ENCODE peak calls at places on chromosome 20, in nine cellular contexts. Z is HepG2, L is ovary, U is transverse colon, C is A549, T is stomach, N is tibial nerve, V is H1, O is suprapubic skin. B is an unnamed sample.

GRCh38 chr20:58552366-58552934 is 37.3 kb upstream of the APCDD1L start:
- DNase-seq in T (no peak), N (no peak), C (no peak), U (no peak), V (no peak), O (no peak), L (no peak), Z (no peak), B (peak; percentile 13)

GRCh38 chr20:44029848-44030230 is 115.2 kb downstream of the TOX2 start:
- DNase-seq in L (no peak), O (no peak), C (no peak), Z (no peak), N (no peak), U (no peak), V (no peak), T (no peak), B (no peak)

GRCh38 chr20:4601630-4602296 is 119.9 kb upstream of the PRND start:
- DNase-seq in U (peak; percentile 28), C (no peak), Z (no peak), V (no peak), L (no peak), N (no peak), T (no peak), O (no peak), B (peak; percentile 88)

GRCh38 chr20:24118781-24119175 is 130.2 kb upstream of the GGTLC1 start:
- DNase-seq in N (no peak), V (no peak), T (no peak), Z (no peak), L (peak; percentile 37), O (no peak), C (no peak), U (no peak), B (peak; percentile 66)

GRCh38 chr20:20743511-20744169 is 31.2 kb upstream of the RALGAPA2 start:
- DNase-seq in C (no peak), O (peak; percentile 81), Z (peak; percentile 57), V (no peak), L (peak; percentile 72), T (peak; percentile 57), N (peak; percentile 23), U (peak; percentile 33), B (peak; percentile 89)

GRCh38 chr20:39876974-39877615 is 811.9 kb downstream of the MAFB start:
- DNase-seq in O (no peak), U (no peak), C (no peak), V (no peak), L (no peak), N (no peak), T (no peak), Z (no peak), B (no peak)

GRCh38 chr20:46070215-46070910 is 19.4 kb downstream of the NCOA5 start:
- DNase-seq in L (no peak), T (no peak), U (no peak), O (no peak), C (no peak), Z (no peak), V (no peak), N (no peak), B (no peak)

GRCh38 chr20:51444472-51444871 is 98.0 kb downstream of the NFATC2 start:
- DNase-seq in N (no peak), V (no peak), C (no peak), L (no peak), O (no peak), T (no peak), U (no peak), Z (no peak), B (peak; percentile 83)

GRCh38 chr20:47574616-47575401 is 73.1 kb downstream of the NCOA3 start:
- DNase-seq in C (peak; percentile 39), V (no peak), Z (no peak), O (no peak), N (no peak), T (no peak), U (no peak), L (no peak), B (no peak)

GRCh38 chr20:46638367-46639274 is 12.6 kb downstream of the SLC13A3 start:
- DNase-seq in C (no peak), Z (peak; percentile 89), V (no peak), N (no peak), O (no peak), T (no peak), U (no peak), L (no peak), B (no peak)

GRCh38 chr20:5148581-5148980 is 21.8 kb downstream of the CDS2 start:
- DNase-seq in C (no peak), V (no peak), O (no peak), L (no peak), N (no peak), U (no peak), T (no peak), Z (no peak), B (no peak)

GRCh38 chr20:46206025-46206424 is 87.9 kb downstream of the CD40 start:
- DNase-seq in T (peak; percentile 33), Z (no peak), C (peak; percentile 40), U (peak; percentile 29), V (no peak), L (no peak), N (no peak), O (no peak), B (peak; percentile 74)

GRCh38 chr20:61582196-61582923 is 330.3 kb downstream of the CDH4 start:
- DNase-seq in T (no peak), N (no peak), U (no peak), L (no peak), Z (no peak), V (no peak), C (no peak), O (no peak), B (no peak)

GRCh38 chr20:61583356-61583755 is 331.3 kb downstream of the CDH4 start:
- DNase-seq in L (no peak), O (no peak), C (no peak), T (no peak), N (no peak), U (no peak), V (no peak), Z (no peak), B (no peak)

GRCh38 chr20:61585764-61586163 is 333.7 kb downstream of the CDH4 start:
- DNase-seq in O (no peak), T (no peak), V (no peak), Z (no peak), N (no peak), U (no peak), C (no peak), L (no peak), B (no peak)

GRCh38 chr20:61587036-61587435 is 335.0 kb downstream of the CDH4 start:
- DNase-seq in Z (no peak), N (no peak), V (no peak), L (no peak), O (no peak), T (no peak), U (no peak), C (no peak), B (no peak)

DNA sequence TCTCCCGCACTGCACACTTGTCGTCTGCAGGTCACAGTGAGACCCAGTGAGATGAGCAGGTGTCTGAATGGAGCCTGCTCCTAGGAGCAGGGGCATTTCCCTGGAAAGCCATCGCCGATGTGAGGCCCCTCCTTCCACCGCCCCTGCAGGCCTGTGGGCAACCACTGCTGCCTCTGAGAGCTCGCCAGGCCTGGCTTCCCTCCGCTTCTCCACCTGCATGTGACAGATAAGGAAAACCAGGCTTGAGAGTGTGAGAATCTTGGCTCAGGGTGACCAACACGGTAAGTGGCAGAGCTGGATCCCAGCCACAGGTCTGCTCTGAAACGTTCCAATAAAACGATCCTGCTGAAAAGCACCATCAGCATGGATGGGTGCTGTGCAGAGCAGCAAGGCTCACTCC is 332.8 kb downstream of the CDH4 start:
- DNase-seq in T (no peak), C (no peak), L (no peak), U (no peak), N (no peak), V (no peak), Z (no peak), O (no peak), B (no peak)
- TF ChIP-seq EP300 in T (no peak), C (no peak), L (no peak), U (no peak), N (no peak), V (no peak), Z (no peak), O (no peak), B (no peak)

DNA sequence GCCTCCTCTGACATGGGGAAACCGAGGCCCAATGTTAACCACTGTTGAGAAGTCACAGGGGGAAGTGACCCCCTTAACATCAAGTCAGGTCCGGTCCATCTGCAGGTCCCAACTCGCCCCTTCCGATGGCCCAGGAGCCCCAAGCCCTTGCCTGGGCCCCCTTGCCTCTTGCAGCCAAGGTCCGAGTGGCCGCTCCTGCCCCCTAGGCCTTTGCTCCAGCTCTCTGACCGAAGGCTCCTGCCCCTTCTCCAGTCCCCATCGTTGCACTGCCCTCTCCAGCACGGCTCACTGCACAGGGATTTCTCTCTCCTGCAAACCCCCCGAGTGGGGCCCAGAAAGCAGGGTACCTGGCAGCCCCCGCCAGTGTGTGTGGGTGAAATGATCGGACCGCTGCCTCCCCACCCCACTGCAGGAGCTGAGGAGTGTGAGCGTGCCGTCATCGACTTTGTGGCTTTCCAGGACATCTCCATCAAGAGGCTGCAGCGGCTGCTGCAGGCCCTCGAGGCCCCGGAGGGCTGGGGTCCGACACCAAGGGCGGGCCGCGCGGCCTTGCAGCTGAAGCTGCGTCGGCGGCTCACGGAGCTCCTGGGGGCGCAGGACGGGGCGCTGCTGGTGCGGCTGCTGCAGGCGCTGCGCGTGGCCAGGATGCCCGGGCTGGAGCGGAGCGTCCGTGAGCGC is 1.6 kb downstream of the TNFRSF6B start:
- DNase-seq in T (no peak), O (peak; percentile 65), Z (no peak), U (peak; percentile 7), C (no peak), V (no peak), L (no peak), N (no peak), B (peak; percentile 66)
- H3K4me3 ChIP-seq in T (no peak overlapping the region), O (peak overlapping the region; percentile 47), Z (no peak overlapping the region), U (no peak overlapping the region), C (no peak overlapping the region), V (no peak overlapping the region), L (no peak overlapping the region), N (peak overlapping the region; percentile 43), B (no peak overlapping the region)

DNA sequence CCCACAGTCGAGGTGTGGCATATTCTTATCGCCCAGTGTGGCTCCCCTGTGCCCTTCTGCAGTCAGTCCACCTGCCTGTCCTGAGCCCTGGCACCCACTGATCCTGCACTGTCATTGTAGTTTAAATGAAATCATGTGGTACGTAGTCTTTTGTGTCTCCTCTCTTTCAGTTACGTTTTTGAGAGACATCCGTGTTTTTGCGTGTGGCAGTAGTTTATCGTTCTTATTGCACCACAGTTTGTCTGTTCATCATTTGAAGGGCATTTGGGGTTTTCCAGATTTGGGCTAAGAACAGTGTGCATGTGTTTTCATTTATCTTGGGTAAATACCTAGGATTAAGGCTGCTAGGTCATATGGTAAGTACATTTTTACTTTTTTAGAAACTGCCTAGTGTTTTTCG is 49.3 kb downstream of the SPATA2 start:
- DNase-seq in O (no peak), C (no peak), T (no peak), Z (no peak), L (no peak), V (no peak), N (no peak), U (no peak), B (no peak)
- TF ChIP-seq POLR2A in O (no peak), C (no peak), T (no peak), Z (no peak), L (no peak), V (no peak), N (no peak), U (no peak), B (no peak)

GRCh38 chr20:31671324-31671723 is 33.6 kb downstream of the COX4I2 start:
- DNase-seq in T (no peak), L (no peak), Z (no peak), N (no peak), C (no peak), V (no peak), O (no peak), U (no peak), B (no peak)
- TF ChIP-seq EP300 in T (no peak), L (no peak), Z (no peak), N (no peak), C (no peak), V (no peak), O (no peak), U (no peak), B (no peak)